ENCODE peak calls at places on chromosomes 7 and 10, in seven cellular contexts. C is NCI-H1092, R is IMR-90, X is pancreas, B is GM13976, Z is lower leg skin, P is Kasumi-1. Y is an unnamed sample.

GRCh38 chr10:34967411-34967880 is 122.7 kb downstream of the CUL2 start:
- DNase-seq in C (no peak), R (peak), X (no peak), B (no peak), Z (peak), P (no peak), Y (no peak)

GRCh38 chr7:4683043-4683883 is 1.2 kb downstream of the FOXK1 start:
- DNase-seq in C (no peak), R (no peak), X (peak), B (no peak), Z (no peak), P (no peak), Y (no peak)

GRCh38 chr7:27156508-27156898 is at the start of gene HOXA7:
- DNase-seq in C (peak), R (peak), X (peak), B (no peak), Z (no peak), P (no peak), Y (no peak)

GRCh38 chr7:50817561-50817960 is 34.9 kb upstream of the GRB10 start:
- DNase-seq in C (no peak), R (no peak), X (no peak), B (no peak), Z (no peak), P (no peak), Y (no peak)

GRCh38 chr7:116782177-116782711 is 80.1 kb upstream of the CAPZA2 start:
- DNase-seq in C (no peak), R (peak), X (no peak), B (no peak), Z (no peak), P (no peak), Y (no peak)

GRCh38 chr10:49033939-49034338 is 81.4 kb downstream of the VSTM4 start:
- DNase-seq in C (no peak), R (no peak), X (no peak), B (no peak), Z (no peak), P (no peak), Y (no peak)

GRCh38 chr7:116441534-116441933 is 58.0 kb upstream of the CAV2 start:
- DNase-seq in C (no peak), R (peak), X (no peak), B (no peak), Z (no peak), P (no peak), Y (no peak)

GRCh38 chr10:50152792-50153272 is 85.1 kb downstream of the WASHC2A start:
- DNase-seq in C (no peak), R (no peak), X (peak), B (peak), Z (no peak), P (no peak), Y (no peak)

GRCh38 chr7:72234086-72234485 is 178.1 kb downstream of the CALN1 start:
- DNase-seq in C (no peak), R (no peak), X (no peak), B (no peak), Z (no peak), P (no peak), Y (no peak)

GRCh38 chr10:75111906-75112703 is 649 bp downstream of the SAMD8 start:
- DNase-seq in C (no peak), R (peak), X (peak), B (peak), Z (peak), P (peak), Y (peak)

GRCh38 chr7:37173655-37174054 is 275.0 kb downstream of the ELMO1 start:
- DNase-seq in C (no peak), R (no peak), X (no peak), B (no peak), Z (no peak), P (no peak), Y (no peak)

GRCh38 chr7:129470411-129470810 is 31.9 kb upstream of the SMKR1 start:
- DNase-seq in C (no peak), R (no peak), X (no peak), B (no peak), Z (no peak), P (no peak), Y (no peak)

GRCh38 chr7:28178537-28178936 is 2.1 kb downstream of the JAZF1 start:
- DNase-seq in C (no peak), R (no peak), X (no peak), B (peak), Z (no peak), P (no peak), Y (peak)

GRCh38 chr10:26858707-26859034 is 2.1 kb downstream of the ABI1 start:
- DNase-seq in C (no peak), R (no peak), X (no peak), B (no peak), Z (no peak), P (peak), Y (no peak)

GRCh38 chr7:116327751-116328150 is 117.4 kb downstream of the TES start:
- DNase-seq in C (no peak), R (peak), X (no peak), B (no peak), Z (no peak), P (no peak), Y (no peak)